ENCODE peak calls at places on chromosomes 16 and 17, in nine cellular contexts. One of them, this sample, is unnamed.

GRCh38 chr17:51000835-51001638 is 119.6 kb downstream of the SPAG9 start:
- DNase-seq in cardiac fibroblast: peak
- DNase-seq in endodermal cell: no peak
- DNase-seq in PC-3: peak
- DNase-seq in SK-N-SH: peak
- DNase-seq in left ventricle myocardium inferior: no peak
- DNase-seq in neural progenitor cell: peak
- DNase-seq in GM23338: peak
- DNase-seq in BJ: no peak
- DNase-seq in this sample: peak

GRCh38 chr17:68509151-68510057 is 2.8 kb upstream of the PRKAR1A start:
- DNase-seq in cardiac fibroblast: no peak
- DNase-seq in endodermal cell: peak
- DNase-seq in PC-3: peak
- DNase-seq in SK-N-SH: no peak
- DNase-seq in left ventricle myocardium inferior: peak
- DNase-seq in neural progenitor cell: no peak
- DNase-seq in GM23338: no peak
- DNase-seq in BJ: no peak
- DNase-seq in this sample: no peak

GRCh38 chr17:74133726-74134125 is 69.8 kb upstream of the RPL38 start:
- DNase-seq in cardiac fibroblast: no peak
- DNase-seq in endodermal cell: peak
- DNase-seq in PC-3: no peak
- DNase-seq in SK-N-SH: no peak
- DNase-seq in left ventricle myocardium inferior: no peak
- DNase-seq in neural progenitor cell: no peak
- DNase-seq in GM23338: no peak
- DNase-seq in BJ: no peak
- DNase-seq in this sample: no peak

GRCh38 chr17:39943702-39944392 is 16.3 kb downstream of the LRRC3C start:
- DNase-seq in cardiac fibroblast: no peak
- DNase-seq in endodermal cell: no peak
- DNase-seq in PC-3: no peak
- DNase-seq in SK-N-SH: no peak
- DNase-seq in left ventricle myocardium inferior: no peak
- DNase-seq in neural progenitor cell: no peak
- DNase-seq in GM23338: no peak
- DNase-seq in BJ: no peak
- DNase-seq in this sample: no peak

GRCh38 chr16:48526958-48527331 is 83.0 kb downstream of the N4BP1 start:
- DNase-seq in cardiac fibroblast: no peak
- DNase-seq in endodermal cell: no peak
- DNase-seq in PC-3: no peak
- DNase-seq in SK-N-SH: no peak
- DNase-seq in left ventricle myocardium inferior: no peak
- DNase-seq in neural progenitor cell: no peak
- DNase-seq in GM23338: no peak
- DNase-seq in BJ: no peak
- DNase-seq in this sample: no peak

GRCh38 chr17:76657505-76658386 is 14.2 kb upstream of the ST6GALNAC1 start:
- DNase-seq in cardiac fibroblast: no peak
- DNase-seq in endodermal cell: no peak
- DNase-seq in PC-3: no peak
- DNase-seq in SK-N-SH: no peak
- DNase-seq in left ventricle myocardium inferior: no peak
- DNase-seq in neural progenitor cell: no peak
- DNase-seq in GM23338: no peak
- DNase-seq in BJ: no peak
- DNase-seq in this sample: no peak

GRCh38 chr17:83081561-83082201 is 2.3 kb downstream of the METRNL start:
- DNase-seq in cardiac fibroblast: no peak
- DNase-seq in endodermal cell: no peak
- DNase-seq in PC-3: no peak
- DNase-seq in SK-N-SH: no peak
- DNase-seq in left ventricle myocardium inferior: no peak
- DNase-seq in neural progenitor cell: no peak
- DNase-seq in GM23338: no peak
- DNase-seq in BJ: no peak
- DNase-seq in this sample: no peak

GRCh38 chr17:42268236-42268635 is 8.0 kb downstream of the STAT5B start:
- DNase-seq in cardiac fibroblast: no peak
- DNase-seq in endodermal cell: no peak
- DNase-seq in PC-3: no peak
- DNase-seq in SK-N-SH: no peak
- DNase-seq in left ventricle myocardium inferior: no peak
- DNase-seq in neural progenitor cell: no peak
- DNase-seq in GM23338: no peak
- DNase-seq in BJ: no peak
- DNase-seq in this sample: no peak

GRCh38 chr17:49680314-49680713 is 2.4 kb upstream of the SPOP start:
- DNase-seq in cardiac fibroblast: no peak
- DNase-seq in endodermal cell: no peak
- DNase-seq in PC-3: no peak
- DNase-seq in SK-N-SH: no peak
- DNase-seq in left ventricle myocardium inferior: no peak
- DNase-seq in neural progenitor cell: no peak
- DNase-seq in GM23338: no peak
- DNase-seq in BJ: no peak
- DNase-seq in this sample: no peak

GRCh38 chr17:16465861-16466338 is 26.1 kb downstream of the LRRC75A start:
- DNase-seq in cardiac fibroblast: no peak
- DNase-seq in endodermal cell: no peak
- DNase-seq in PC-3: no peak
- DNase-seq in SK-N-SH: no peak
- DNase-seq in left ventricle myocardium inferior: peak
- DNase-seq in neural progenitor cell: no peak
- DNase-seq in GM23338: no peak
- DNase-seq in BJ: no peak
- DNase-seq in this sample: no peak

GRCh38 chr17:38704645-38705522 is at the start of gene MLLT6:
- DNase-seq in cardiac fibroblast: peak
- DNase-seq in endodermal cell: peak
- DNase-seq in PC-3: peak
- DNase-seq in SK-N-SH: peak
- DNase-seq in left ventricle myocardium inferior: peak
- DNase-seq in neural progenitor cell: peak
- DNase-seq in GM23338: peak
- DNase-seq in BJ: no peak
- DNase-seq in this sample: no peak

GRCh38 chr17:78817123-78817522 is 23.5 kb downstream of the USP36 start:
- DNase-seq in cardiac fibroblast: no peak
- DNase-seq in endodermal cell: no peak
- DNase-seq in PC-3: no peak
- DNase-seq in SK-N-SH: no peak
- DNase-seq in left ventricle myocardium inferior: no peak
- DNase-seq in neural progenitor cell: no peak
- DNase-seq in GM23338: no peak
- DNase-seq in BJ: no peak
- DNase-seq in this sample: no peak

GRCh38 chr16:14464192-14464591 is 165.9 kb downstream of the PARN start:
- DNase-seq in cardiac fibroblast: no peak
- DNase-seq in endodermal cell: no peak
- DNase-seq in PC-3: no peak
- DNase-seq in SK-N-SH: no peak
- DNase-seq in left ventricle myocardium inferior: no peak
- DNase-seq in neural progenitor cell: no peak
- DNase-seq in GM23338: no peak
- DNase-seq in BJ: no peak
- DNase-seq in this sample: no peak

DNA sequence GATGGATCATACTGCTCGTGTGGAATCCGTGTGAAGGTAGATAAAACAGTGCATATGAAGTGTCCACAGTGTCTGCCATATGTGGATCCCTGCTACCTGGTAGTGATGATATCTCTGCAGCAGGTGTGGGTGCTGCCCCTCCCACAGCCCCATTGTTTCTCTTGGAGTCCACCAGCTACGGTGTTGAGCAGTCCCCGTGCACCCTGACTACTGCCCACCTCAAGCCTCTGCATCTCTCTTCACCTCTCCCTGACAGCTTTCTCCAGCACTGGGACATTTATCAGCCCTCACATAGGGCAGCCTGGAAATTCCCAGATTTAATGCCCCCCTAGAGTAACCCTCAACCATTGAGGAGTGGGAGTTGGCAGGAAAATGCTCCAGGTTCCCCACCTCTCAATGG is 244.7 kb downstream of the IRF8 start:
- DNase-seq in cardiac fibroblast: no peak
- DNase-seq in endodermal cell: no peak
- DNase-seq in PC-3: no peak
- DNase-seq in SK-N-SH: no peak
- DNase-seq in left ventricle myocardium inferior: no peak
- DNase-seq in neural progenitor cell: no peak
- DNase-seq in GM23338: no peak
- DNase-seq in BJ: no peak
- DNase-seq in this sample: no peak
- H3K4me3 ChIP-seq in cardiac fibroblast: no peak
- H3K4me3 ChIP-seq in endodermal cell: no peak
- H3K4me3 ChIP-seq in PC-3: no peak
- H3K4me3 ChIP-seq in SK-N-SH: no peak
- H3K4me3 ChIP-seq in left ventricle myocardium inferior: no peak
- H3K4me3 ChIP-seq in neural progenitor cell: no peak
- H3K4me3 ChIP-seq in GM23338: no peak
- H3K4me3 ChIP-seq in BJ: no peak
- H3K4me3 ChIP-seq in this sample: no peak

GRCh38 chr17:72387487-72387886 is 266.7 kb downstream of the SOX9 start:
- DNase-seq in cardiac fibroblast: peak
- DNase-seq in endodermal cell: no peak
- DNase-seq in PC-3: peak
- DNase-seq in SK-N-SH: no peak
- DNase-seq in left ventricle myocardium inferior: no peak
- DNase-seq in neural progenitor cell: no peak
- DNase-seq in GM23338: no peak
- DNase-seq in BJ: peak
- DNase-seq in this sample: peak
- H3K4me3 ChIP-seq in cardiac fibroblast: no peak
- H3K4me3 ChIP-seq in endodermal cell: no peak
- H3K4me3 ChIP-seq in PC-3: no peak
- H3K4me3 ChIP-seq in SK-N-SH: no peak
- H3K4me3 ChIP-seq in left ventricle myocardium inferior: no peak
- H3K4me3 ChIP-seq in neural progenitor cell: no peak
- H3K4me3 ChIP-seq in GM23338: no peak
- H3K4me3 ChIP-seq in BJ: no peak
- H3K4me3 ChIP-seq in this sample: no peak

GRCh38 chr17:7022791-7023571 is at the start of gene BCL6B:
- DNase-seq in cardiac fibroblast: no peak
- DNase-seq in endodermal cell: peak
- DNase-seq in PC-3: no peak
- DNase-seq in SK-N-SH: no peak
- DNase-seq in left ventricle myocardium inferior: no peak
- DNase-seq in neural progenitor cell: peak
- DNase-seq in GM23338: peak
- DNase-seq in BJ: no peak
- DNase-seq in this sample: no peak
- H3K4me3 ChIP-seq in cardiac fibroblast: peak
- H3K4me3 ChIP-seq in endodermal cell: no peak
- H3K4me3 ChIP-seq in PC-3: peak
- H3K4me3 ChIP-seq in SK-N-SH: peak
- H3K4me3 ChIP-seq in left ventricle myocardium inferior: peak
- H3K4me3 ChIP-seq in neural progenitor cell: peak
- H3K4me3 ChIP-seq in GM23338: peak
- H3K4me3 ChIP-seq in BJ: peak
- H3K4me3 ChIP-seq in this sample: no peak

GRCh38 chr16:11977206-11978041 is 890 bp downstream of the SNX29 start:
- DNase-seq in cardiac fibroblast: peak
- DNase-seq in endodermal cell: peak
- DNase-seq in PC-3: peak
- DNase-seq in SK-N-SH: peak
- DNase-seq in left ventricle myocardium inferior: no peak
- DNase-seq in neural progenitor cell: peak
- DNase-seq in GM23338: no peak
- DNase-seq in BJ: peak
- DNase-seq in this sample: no peak

GRCh38 chr16:11980167-11980844 is 3.8 kb downstream of the SNX29 start:
- DNase-seq in cardiac fibroblast: no peak
- DNase-seq in endodermal cell: no peak
- DNase-seq in PC-3: no peak
- DNase-seq in SK-N-SH: no peak
- DNase-seq in left ventricle myocardium inferior: no peak
- DNase-seq in neural progenitor cell: no peak
- DNase-seq in GM23338: no peak
- DNase-seq in BJ: no peak
- DNase-seq in this sample: no peak

GRCh38 chr16:11973065-11973464 is 3.5 kb upstream of the SNX29 start:
- DNase-seq in cardiac fibroblast: no peak
- DNase-seq in endodermal cell: no peak
- DNase-seq in PC-3: no peak
- DNase-seq in SK-N-SH: no peak
- DNase-seq in left ventricle myocardium inferior: no peak
- DNase-seq in neural progenitor cell: no peak
- DNase-seq in GM23338: no peak
- DNase-seq in BJ: no peak
- DNase-seq in this sample: no peak

GRCh38 chr16:11976850-11977205 is 294 bp downstream of the SNX29 start:
- DNase-seq in cardiac fibroblast: no peak
- DNase-seq in endodermal cell: no peak
- DNase-seq in PC-3: no peak
- DNase-seq in SK-N-SH: no peak
- DNase-seq in left ventricle myocardium inferior: no peak
- DNase-seq in neural progenitor cell: no peak
- DNase-seq in GM23338: peak
- DNase-seq in BJ: no peak
- DNase-seq in this sample: no peak

DNA sequence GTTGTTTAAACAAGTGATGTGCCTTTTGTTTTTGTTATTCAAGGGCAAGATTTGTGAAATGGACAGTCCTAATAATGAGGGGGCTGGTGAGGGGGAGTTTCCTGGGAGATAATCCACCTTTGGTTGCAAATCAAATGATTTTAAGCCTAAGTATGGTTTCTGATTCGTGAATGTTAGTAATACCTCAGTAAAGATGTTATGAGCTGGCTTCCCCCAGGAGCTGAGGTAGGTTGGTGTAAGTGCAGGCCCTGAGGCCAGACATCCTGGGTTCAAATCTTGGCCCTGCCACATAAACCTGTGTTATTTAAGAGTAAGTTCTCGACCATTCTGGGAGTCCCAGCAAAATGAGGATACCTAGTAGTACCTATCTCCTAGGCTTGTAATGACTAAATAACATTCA is 1.5 kb downstream of the SNX29 start:
- DNase-seq in cardiac fibroblast: no peak
- DNase-seq in endodermal cell: no peak
- DNase-seq in PC-3: no peak
- DNase-seq in SK-N-SH: no peak
- DNase-seq in left ventricle myocardium inferior: no peak
- DNase-seq in neural progenitor cell: no peak
- DNase-seq in GM23338: no peak
- DNase-seq in BJ: no peak
- DNase-seq in this sample: no peak
- H3K4me3 ChIP-seq in cardiac fibroblast: peak
- H3K4me3 ChIP-seq in endodermal cell: no peak
- H3K4me3 ChIP-seq in PC-3: peak
- H3K4me3 ChIP-seq in SK-N-SH: peak
- H3K4me3 ChIP-seq in left ventricle myocardium inferior: peak
- H3K4me3 ChIP-seq in neural progenitor cell: peak
- H3K4me3 ChIP-seq in GM23338: peak
- H3K4me3 ChIP-seq in BJ: peak
- H3K4me3 ChIP-seq in this sample: peak